ENCODE peak calls at places on chromosome 6, in ten cellular contexts. U is foreskin keratinocyte; L is CD8-positive, alpha-beta T cell; T is spleen; M is ovary; K is endodermal cell; W is Peyer's patch; Z is tibial nerve; I is upper lobe of left lung; B is left lung. N is an unnamed sample. For H3K27me3, the result is how much of the 10 kb centered on the place peaks cover.

GRCh38 chr6:109059591-109060021 is 35.0 kb downstream of the SESN1 start:
- DNase-seq in U (peak), W (no peak), T (no peak), L (no peak), K (no peak), B (no peak), I (no peak), M (no peak), Z (no peak), N (no peak)

GRCh38 chr6:118810420-118811027 is 83.4 kb upstream of the ASF1A start:
- DNase-seq in M (no peak), Z (no peak), L (peak), T (peak), U (no peak), W (peak), B (peak), I (no peak), K (no peak), N (no peak)

GRCh38 chr6:10177703-10178102 is 237.2 kb downstream of the TFAP2A start:
- DNase-seq in U (peak), M (no peak), T (no peak), B (no peak), W (no peak), L (no peak), Z (no peak), I (no peak), K (no peak), N (no peak)

GRCh38 chr6:3729603-3730344 is 21.7 kb downstream of the PXDC1 start:
- DNase-seq in L (no peak), W (no peak), K (peak), B (no peak), I (no peak), U (no peak), T (peak), Z (no peak), M (no peak), N (no peak)

GRCh38 chr6:44050872-44051421 is 76.3 kb downstream of the MRPL14 start:
- DNase-seq in K (no peak), M (no peak), Z (no peak), T (peak), W (no peak), L (no peak), I (no peak), B (no peak), U (no peak), N (no peak)

GRCh38 chr6:133208183-133208755 is 32.9 kb upstream of the EYA4 start:
- DNase-seq in W (no peak), B (no peak), Z (no peak), L (no peak), K (no peak), I (no peak), U (no peak), T (no peak), M (no peak), N (no peak)

GRCh38 chr6:33744895-33745546 is 1.7 kb downstream of the IP6K3 start:
- DNase-seq in U (no peak), L (no peak), W (no peak), B (no peak), M (no peak), T (no peak), Z (no peak), K (no peak), I (no peak), N (no peak)

GRCh38 chr6:108027054-108027453 is 47.5 kb downstream of the OSTM1 start:
- DNase-seq in L (no peak), M (no peak), K (no peak), B (no peak), U (no peak), I (no peak), T (no peak), Z (no peak), W (no peak), N (no peak)

GRCh38 chr6:110951008-110951407 is 7.5 kb upstream of the GTF3C6 start:
- DNase-seq in B (no peak), I (no peak), T (no peak), K (no peak), W (no peak), M (no peak), U (no peak), Z (no peak), L (no peak), N (no peak)

GRCh38 chr6:35654883-35655282 is 33.8 kb downstream of the FKBP5 start:
- DNase-seq in T (no peak), W (no peak), Z (no peak), M (no peak), L (no peak), K (no peak), B (no peak), U (no peak), I (no peak), N (no peak)

GRCh38 chr6:111691345-111692225 is 85.9 kb upstream of the TRAF3IP2 start:
- DNase-seq in Z (no peak), T (no peak), U (no peak), I (no peak), M (no peak), B (no peak), L (no peak), K (no peak), W (no peak), N (peak)

GRCh38 chr6:147508073-147508870 is at the start of gene SAMD5:
- DNase-seq in W (no peak), U (no peak), L (no peak), K (peak), I (peak), T (peak), M (peak), Z (no peak), B (peak), N (peak)

GRCh38 chr6:38493929-38494547 is 145.7 kb downstream of the BTBD9 start:
- DNase-seq in M (peak), U (no peak), W (peak), B (peak), Z (peak), L (peak), K (peak), T (peak), I (no peak), N (no peak)

GRCh38 chr6:72042088-72042487 is 155.7 kb downstream of the RIMS1 start:
- DNase-seq in Z (no peak), U (no peak), B (no peak), L (no peak), W (no peak), I (no peak), M (no peak), T (no peak), K (no peak), N (no peak)
- TF ChIP-seq CTCF in Z (no peak), U (peak), B (no peak), L (no peak), W (no peak), I (no peak), M (no peak), T (no peak), K (peak), N (peak)

DNA sequence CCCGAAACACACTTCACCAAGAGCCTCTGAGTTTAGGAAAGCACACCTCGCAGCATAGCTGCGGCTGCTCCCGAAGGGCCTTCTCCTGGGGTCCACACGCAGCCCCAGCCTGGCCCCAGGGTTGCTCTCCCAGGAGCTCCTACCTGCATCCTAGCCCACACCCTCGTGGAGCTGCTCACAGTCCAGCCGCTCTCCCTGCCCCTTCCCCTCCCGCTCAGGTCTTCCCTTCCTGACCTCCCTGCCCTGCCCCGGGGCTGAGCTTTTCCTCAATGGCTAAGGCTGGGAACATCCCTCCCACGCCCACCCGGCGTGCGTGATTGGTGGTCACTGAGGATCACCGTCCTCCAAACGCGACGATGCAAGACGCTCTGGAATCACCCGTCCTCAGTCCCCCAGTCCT is 205.8 kb downstream of the FNDC1 start:
- DNase-seq in L (no peak), B (no peak), I (peak), U (no peak), T (no peak), K (no peak), W (no peak), Z (no peak), M (no peak), N (no peak)
- H3K27me3 ChIP-seq in L (under half), B (under half), I (under half), U (under half), T (under half), K (under half), W (under half), Z (under half), M (under half), N (under half)

GRCh38 chr6:26214826-26215199 is 127.6 kb downstream of the HFE start:
- DNase-seq in W (no peak), I (no peak), L (no peak), T (peak), M (no peak), Z (no peak), U (no peak), B (no peak), K (no peak), N (no peak)

GRCh38 chr6:26216015-26216885 is 129.0 kb downstream of the HFE start:
- DNase-seq in B (peak), L (peak), Z (no peak), I (no peak), M (peak), K (peak), T (peak), W (peak), U (peak), N (peak)

GRCh38 chr6:26215200-26216014 is 128.2 kb downstream of the HFE start:
- DNase-seq in K (peak), U (no peak), I (no peak), M (no peak), W (no peak), T (peak), Z (no peak), L (no peak), B (no peak), N (no peak)

GRCh38 chr6:26213334-26214075 is 126.3 kb downstream of the HFE start:
- DNase-seq in T (no peak), W (no peak), I (no peak), B (no peak), Z (no peak), L (no peak), U (no peak), K (no peak), M (no peak), N (no peak)

GRCh38 chr6:26211963-26212362 is 124.7 kb downstream of the HFE start:
- DNase-seq in K (no peak), W (no peak), I (no peak), U (no peak), T (no peak), L (no peak), Z (no peak), B (no peak), M (no peak), N (no peak)
- TF ChIP-seq CTCF in K (peak), W (no peak), I (no peak), U (no peak), T (no peak), L (no peak), Z (no peak), B (no peak), M (no peak), N (no peak)

GRCh38 chr6:104940881-104941693 is 15.8 kb upstream of the LIN28B start:
- DNase-seq in B (no peak), Z (no peak), W (no peak), T (peak), K (peak), M (no peak), U (no peak), L (no peak), I (peak), N (no peak)
- H3K27me3 ChIP-seq in B (half or more), Z (half or more), W (under half), T (half or more), K (under half), M (under half), U (half or more), L (under half), I (under half), N (under half)

GRCh38 chr6:160203522-160203921 is 55.1 kb downstream of the SLC22A2 start:
- DNase-seq in K (no peak), I (no peak), M (no peak), L (no peak), B (no peak), T (no peak), U (no peak), Z (no peak), W (no peak), N (no peak)
- TF ChIP-seq CTCF in K (no peak), I (no peak), M (no peak), L (no peak), B (no peak), T (no peak), U (no peak), Z (no peak), W (no peak), N (no peak)

GRCh38 chr6:101397199-101397598 is 3.7 kb downstream of the GRIK2 start:
- DNase-seq in M (no peak), I (no peak), K (no peak), L (no peak), T (no peak), B (no peak), Z (no peak), U (no peak), W (no peak), N (no peak)
- H3K27me3 ChIP-seq in M (under half), I (under half), K (half or more), L (under half), T (half or more), B (half or more), Z (half or more), U (half or more), W (under half), N (under half)

DNA sequence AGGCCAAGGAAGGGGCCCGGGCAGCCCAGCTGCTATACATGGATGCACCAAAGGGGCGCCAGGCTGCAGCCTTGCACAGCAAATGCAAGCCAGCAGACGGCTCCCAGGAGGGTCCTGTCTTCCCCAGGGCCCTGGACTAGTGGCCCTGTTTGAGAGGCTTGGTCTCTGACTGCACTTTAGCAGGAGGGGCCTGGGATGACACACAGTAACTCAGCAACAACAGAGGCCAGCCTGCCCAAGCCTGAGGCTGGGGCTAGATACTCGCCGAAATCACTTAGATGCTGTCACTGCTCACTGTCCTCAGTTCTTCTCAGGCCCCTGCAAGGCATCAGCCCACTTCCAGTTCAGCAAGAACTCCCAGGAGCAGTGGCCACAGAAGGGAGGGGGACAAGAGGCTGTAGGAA is 73.5 kb downstream of the TRAM2 start:
- DNase-seq in I (no peak), L (no peak), B (no peak), T (no peak), U (no peak), M (no peak), Z (no peak), W (no peak), K (peak), N (no peak)
- TF ChIP-seq CTCF in I (peak), L (no peak), B (no peak), T (no peak), U (peak), M (no peak), Z (no peak), W (no peak), K (peak), N (peak)

N was measured in BJ.